ENCODE peak calls at places on chromosomes 5 and 9, in six cellular contexts. One of them, this sample, is unnamed.
A peak's percentile ranks its signal among the peaks of the same experiment; 100 is the strongest.

GRCh38 chr5:40675396-40676133 is 4.2 kb upstream of the PTGER4 start:
- DNase-seq in Panc1: no peak
- DNase-seq in H1: no peak
- DNase-seq in dorsolateral prefrontal cortex: no peak
- DNase-seq in GM12864: no peak
- DNase-seq in IMR-90: no peak
- DNase-seq in this sample: no peak

GRCh38 chr9:121286973-121287721 is 19.2 kb downstream of the GSN start:
- DNase-seq in GM12864: no peak
- DNase-seq in IMR-90: peak; percentile 95
- DNase-seq in dorsolateral prefrontal cortex: peak; percentile 61
- DNase-seq in H1: peak; percentile 77
- DNase-seq in Panc1: peak; percentile 81
- DNase-seq in this sample: no peak

GRCh38 chr9:128406848-128407391 is 13.7 kb upstream of the CERCAM start:
- DNase-seq in IMR-90: peak; percentile 50
- DNase-seq in H1: no peak
- DNase-seq in GM12864: no peak
- DNase-seq in dorsolateral prefrontal cortex: no peak
- DNase-seq in Panc1: no peak
- DNase-seq in this sample: no peak

GRCh38 chr9:34419716-34420504 is 38.5 kb downstream of the FAM219A start:
- DNase-seq in Panc1: no peak
- DNase-seq in IMR-90: no peak
- DNase-seq in H1: no peak
- DNase-seq in GM12864: no peak
- DNase-seq in dorsolateral prefrontal cortex: no peak
- DNase-seq in this sample: no peak

GRCh38 chr5:8908055-8908683 is 637.7 kb downstream of the SEMA5A start:
- DNase-seq in dorsolateral prefrontal cortex: no peak
- DNase-seq in H1: peak; percentile 90
- DNase-seq in GM12864: peak; percentile 22
- DNase-seq in Panc1: peak; percentile 35
- DNase-seq in IMR-90: peak; percentile 43
- DNase-seq in this sample: peak; percentile 8

GRCh38 chr9:83620841-83621636 is 1.9 kb upstream of the IDNK start:
- DNase-seq in IMR-90: peak; percentile 52
- DNase-seq in Panc1: peak; percentile 33
- DNase-seq in dorsolateral prefrontal cortex: peak; percentile 37
- DNase-seq in H1: peak; percentile 70
- DNase-seq in GM12864: no peak
- DNase-seq in this sample: peak; percentile 54

GRCh38 chr9:35333551-35333950 is 156.4 kb upstream of the RUSC2 start:
- DNase-seq in GM12864: no peak
- DNase-seq in dorsolateral prefrontal cortex: no peak
- DNase-seq in Panc1: no peak
- DNase-seq in IMR-90: peak; percentile 86
- DNase-seq in H1: no peak
- DNase-seq in this sample: no peak

GRCh38 chr9:137032893-137033292 is 1.0 kb upstream of the FUT7 start:
- DNase-seq in Panc1: no peak
- DNase-seq in IMR-90: no peak
- DNase-seq in GM12864: no peak
- DNase-seq in dorsolateral prefrontal cortex: no peak
- DNase-seq in H1: no peak
- DNase-seq in this sample: no peak

GRCh38 chr5:114305402-114306207 is 56.3 kb upstream of the KCNN2 start:
- DNase-seq in Panc1: peak; percentile 8
- DNase-seq in H1: peak; percentile 50
- DNase-seq in GM12864: peak; percentile 2
- DNase-seq in dorsolateral prefrontal cortex: no peak
- DNase-seq in IMR-90: peak; percentile 74
- DNase-seq in this sample: no peak

GRCh38 chr9:27473135-27473534 is 51.0 kb upstream of the IFNK start:
- DNase-seq in IMR-90: no peak
- DNase-seq in H1: no peak
- DNase-seq in GM12864: no peak
- DNase-seq in Panc1: no peak
- DNase-seq in dorsolateral prefrontal cortex: peak; percentile 53
- DNase-seq in this sample: no peak

GRCh38 chr5:142977363-142978051 is 207.3 kb downstream of the ARHGAP26 start:
- DNase-seq in GM12864: no peak
- DNase-seq in dorsolateral prefrontal cortex: no peak
- DNase-seq in H1: no peak
- DNase-seq in Panc1: no peak
- DNase-seq in IMR-90: peak; percentile 94
- DNase-seq in this sample: peak; percentile 37

DNA sequence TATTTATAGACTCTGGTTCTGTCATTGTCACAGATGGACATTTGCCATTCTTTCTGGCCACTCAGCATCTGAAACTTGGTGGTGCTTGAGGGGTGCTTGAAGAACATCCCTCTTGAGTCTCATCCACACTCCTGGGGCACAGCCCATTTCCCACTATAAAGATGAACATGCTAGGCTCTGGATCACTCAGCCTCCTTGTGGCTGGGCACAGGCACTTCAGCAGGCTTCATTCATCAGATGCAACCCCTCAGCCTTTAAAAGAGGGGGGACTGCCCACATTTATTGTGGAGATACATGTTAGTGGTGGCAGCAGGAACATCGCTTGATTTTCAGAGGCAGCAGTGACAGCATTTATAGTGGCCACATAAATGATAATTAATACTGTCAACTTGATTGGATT is 124.7 kb upstream of the NIPBL start:
- DNase-seq in H1: no peak
- DNase-seq in GM12864: no peak
- DNase-seq in Panc1: no peak
- DNase-seq in IMR-90: no peak
- DNase-seq in dorsolateral prefrontal cortex: no peak
- DNase-seq in this sample: no peak
- TF ChIP-seq CTCF in H1: peak; percentile 56
- TF ChIP-seq CTCF in GM12864: peak; percentile 4
- TF ChIP-seq CTCF in Panc1: no peak
- TF ChIP-seq CTCF in IMR-90: no peak
- TF ChIP-seq CTCF in dorsolateral prefrontal cortex: no peak
- TF ChIP-seq CTCF in this sample: no peak

GRCh38 chr9:20236676-20237075 is 385.6 kb downstream of the MLLT3 start:
- DNase-seq in IMR-90: no peak
- DNase-seq in GM12864: no peak
- DNase-seq in H1: no peak
- DNase-seq in dorsolateral prefrontal cortex: no peak
- DNase-seq in Panc1: no peak
- DNase-seq in this sample: no peak
- TF ChIP-seq CTCF in IMR-90: no peak
- TF ChIP-seq CTCF in GM12864: no peak
- TF ChIP-seq CTCF in H1: no peak
- TF ChIP-seq CTCF in dorsolateral prefrontal cortex: no peak
- TF ChIP-seq CTCF in Panc1: no peak
- TF ChIP-seq CTCF in this sample: no peak

DNA sequence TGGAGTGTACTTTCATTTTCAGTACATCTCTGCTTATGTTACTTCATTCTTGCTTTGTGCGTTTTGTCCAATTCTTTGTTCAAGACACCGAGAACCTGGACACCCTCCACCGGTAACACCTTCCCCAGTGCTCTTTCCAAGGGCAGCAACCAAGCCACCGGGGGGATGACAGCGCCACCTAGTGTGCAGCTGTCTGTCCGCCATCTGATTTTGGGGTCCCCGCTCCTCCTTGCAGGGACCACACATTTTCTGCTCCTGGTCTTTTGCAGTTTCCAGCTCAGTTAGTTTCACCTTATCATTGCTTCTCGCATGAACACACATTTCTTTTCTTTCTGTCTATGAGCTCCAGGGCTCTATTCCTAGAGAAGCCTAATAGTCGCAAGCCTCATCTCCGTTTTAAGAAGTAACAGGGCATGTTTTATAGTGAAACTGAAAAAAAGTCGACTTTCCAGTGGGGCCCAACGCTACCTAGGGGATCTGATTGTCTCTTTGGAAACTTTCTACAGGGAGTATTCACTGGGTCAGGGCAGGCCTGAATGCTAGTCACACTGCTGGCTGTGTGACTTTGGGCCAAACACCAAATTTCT is 152.1 kb downstream of the FSTL4 start:
- DNase-seq in dorsolateral prefrontal cortex: no peak
- DNase-seq in GM12864: no peak
- DNase-seq in Panc1: peak; percentile 18
- DNase-seq in IMR-90: no peak
- DNase-seq in H1: peak; percentile 90
- DNase-seq in this sample: peak; percentile 70
- TF ChIP-seq CTCF in dorsolateral prefrontal cortex: peak; percentile 44
- TF ChIP-seq CTCF in GM12864: peak; percentile 81
- TF ChIP-seq CTCF in Panc1: peak; percentile 85
- TF ChIP-seq CTCF in IMR-90: peak; percentile 40
- TF ChIP-seq CTCF in H1: peak; percentile 97
- TF ChIP-seq CTCF in this sample: peak; percentile 43

GRCh38 chr5:74647096-74647495 is 6.6 kb upstream of the ENC1 start:
- DNase-seq in H1: no peak
- DNase-seq in dorsolateral prefrontal cortex: no peak
- DNase-seq in IMR-90: no peak
- DNase-seq in Panc1: no peak
- DNase-seq in GM12864: no peak
- DNase-seq in this sample: no peak

GRCh38 chr5:74649421-74649973 is 9.0 kb upstream of the ENC1 start:
- DNase-seq in H1: no peak
- DNase-seq in Panc1: no peak
- DNase-seq in dorsolateral prefrontal cortex: no peak
- DNase-seq in IMR-90: no peak
- DNase-seq in GM12864: no peak
- DNase-seq in this sample: no peak

GRCh38 chr5:74652576-74652975 is 12.0 kb upstream of the ENC1 start:
- DNase-seq in H1: no peak
- DNase-seq in dorsolateral prefrontal cortex: no peak
- DNase-seq in Panc1: no peak
- DNase-seq in IMR-90: no peak
- DNase-seq in GM12864: no peak
- DNase-seq in this sample: no peak

GRCh38 chr5:74651710-74652109 is 11.2 kb upstream of the ENC1 start:
- DNase-seq in dorsolateral prefrontal cortex: no peak
- DNase-seq in Panc1: no peak
- DNase-seq in H1: no peak
- DNase-seq in IMR-90: no peak
- DNase-seq in GM12864: no peak
- DNase-seq in this sample: no peak

GRCh38 chr5:74648835-74649286 is 8.3 kb upstream of the ENC1 start:
- DNase-seq in H1: no peak
- DNase-seq in Panc1: no peak
- DNase-seq in dorsolateral prefrontal cortex: no peak
- DNase-seq in IMR-90: peak; percentile 65
- DNase-seq in GM12864: no peak
- DNase-seq in this sample: peak; percentile 69
- TF ChIP-seq CTCF in H1: no peak
- TF ChIP-seq CTCF in Panc1: peak; percentile 82
- TF ChIP-seq CTCF in dorsolateral prefrontal cortex: peak; percentile 80
- TF ChIP-seq CTCF in IMR-90: peak; percentile 66
- TF ChIP-seq CTCF in GM12864: peak; percentile 55
- TF ChIP-seq CTCF in this sample: peak; percentile 58

DNA sequence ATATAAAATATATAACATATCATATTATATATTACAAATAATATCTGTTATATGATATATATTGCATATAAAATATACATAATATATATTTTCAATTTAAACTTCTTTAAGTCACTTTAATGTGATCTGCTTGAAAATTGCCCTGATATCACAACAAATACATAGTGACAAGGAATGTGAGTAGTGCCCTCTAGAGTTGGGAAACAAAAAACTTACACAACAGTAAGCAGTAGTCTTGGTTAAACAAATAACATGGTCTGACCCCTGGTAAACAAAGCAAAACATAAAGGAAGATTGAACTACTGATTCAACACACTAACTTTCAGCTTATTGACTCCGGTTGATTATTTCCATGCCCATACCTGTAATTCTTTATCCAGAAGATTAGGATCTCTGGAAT is 188.3 kb upstream of the NMUR2 start:
- DNase-seq in GM12864: no peak
- DNase-seq in Panc1: no peak
- DNase-seq in H1: no peak
- DNase-seq in IMR-90: no peak
- DNase-seq in dorsolateral prefrontal cortex: no peak
- DNase-seq in this sample: no peak
- TF ChIP-seq CTCF in GM12864: no peak
- TF ChIP-seq CTCF in Panc1: no peak
- TF ChIP-seq CTCF in H1: no peak
- TF ChIP-seq CTCF in IMR-90: no peak
- TF ChIP-seq CTCF in dorsolateral prefrontal cortex: no peak
- TF ChIP-seq CTCF in this sample: no peak

GRCh38 chr9:76624381-76625048 is 139.7 kb upstream of the PCA3 start:
- DNase-seq in IMR-90: no peak
- DNase-seq in H1: no peak
- DNase-seq in dorsolateral prefrontal cortex: no peak
- DNase-seq in GM12864: peak; percentile 53
- DNase-seq in Panc1: no peak
- DNase-seq in this sample: peak; percentile 20

GRCh38 chr9:76628155-76628554 is 136.1 kb upstream of the PCA3 start:
- DNase-seq in Panc1: no peak
- DNase-seq in IMR-90: no peak
- DNase-seq in H1: no peak
- DNase-seq in GM12864: no peak
- DNase-seq in dorsolateral prefrontal cortex: no peak
- DNase-seq in this sample: no peak

GRCh38 chr9:76630916-76631315 is 133.3 kb upstream of the PCA3 start:
- DNase-seq in GM12864: no peak
- DNase-seq in Panc1: no peak
- DNase-seq in IMR-90: no peak
- DNase-seq in dorsolateral prefrontal cortex: no peak
- DNase-seq in H1: no peak
- DNase-seq in this sample: no peak

GRCh38 chr9:76629205-76629990 is 134.8 kb upstream of the PCA3 start:
- DNase-seq in dorsolateral prefrontal cortex: no peak
- DNase-seq in H1: no peak
- DNase-seq in Panc1: no peak
- DNase-seq in IMR-90: no peak
- DNase-seq in GM12864: no peak
- DNase-seq in this sample: no peak

DNA sequence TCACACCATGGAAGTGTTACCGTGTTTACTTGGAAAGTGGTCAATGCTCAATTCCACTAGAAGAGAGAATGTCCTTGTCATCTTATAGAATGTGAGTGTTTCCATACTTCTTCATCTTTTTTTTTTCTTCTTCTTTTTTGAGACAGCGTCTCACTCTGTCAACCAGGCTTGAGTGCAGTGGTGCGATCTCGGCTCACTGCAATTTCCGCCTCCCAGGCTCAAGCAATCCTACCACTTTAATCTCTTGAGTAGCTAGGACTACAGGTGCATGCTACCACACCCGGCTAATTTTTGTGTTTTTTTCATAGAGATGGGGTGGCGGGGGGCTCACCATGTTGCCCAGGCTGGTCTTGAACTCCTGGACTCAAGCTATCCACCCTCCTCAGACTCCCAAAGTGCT is 137.3 kb upstream of the PCA3 start:
- DNase-seq in dorsolateral prefrontal cortex: no peak
- DNase-seq in IMR-90: no peak
- DNase-seq in H1: no peak
- DNase-seq in GM12864: no peak
- DNase-seq in Panc1: no peak
- DNase-seq in this sample: no peak
- TF ChIP-seq CTCF in dorsolateral prefrontal cortex: no peak
- TF ChIP-seq CTCF in IMR-90: no peak
- TF ChIP-seq CTCF in H1: no peak
- TF ChIP-seq CTCF in GM12864: no peak
- TF ChIP-seq CTCF in Panc1: no peak
- TF ChIP-seq CTCF in this sample: no peak